ENCODE peak calls at places on chromosomes 2 and 18, in six cellular contexts. S is neuronal stem cell, U is H9, G is H1, V is IMR-90, N is mesenchymal stem cell. J is an unnamed sample.

GRCh38 chr2:8125741-8126691 is 555.8 kb upstream of the ID2 start:
- DNase-seq in V (peak), S (no peak), G (no peak), U (no peak), N (peak), J (peak)

GRCh38 chr2:234279646-234280045 is 217.2 kb downstream of the ARL4C start:
- DNase-seq in N (no peak), U (no peak), S (no peak), G (no peak), V (no peak), J (peak)

GRCh38 chr2:151882786-151883445 is 54.7 kb upstream of the ARL5A start:
- DNase-seq in G (no peak), U (no peak), V (no peak), N (no peak), S (no peak), J (no peak)

GRCh38 chr18:22503803-22504202 is 86.1 kb upstream of the CTAGE1 start:
- DNase-seq in V (peak), N (peak), U (no peak), S (no peak), G (no peak), J (no peak)

GRCh38 chr2:162333968-162334367 is 10.0 kb upstream of the GCA start:
- DNase-seq in V (peak), U (peak), N (peak), S (no peak), G (no peak), J (peak)

GRCh38 chr2:2455151-2455550 is 124.1 kb upstream of the MYT1L start:
- DNase-seq in V (peak), G (no peak), N (no peak), U (no peak), S (no peak), J (no peak)

GRCh38 chr2:174929786-174930185 is 75.4 kb downstream of the CHN1 start:
- DNase-seq in S (no peak), N (no peak), V (no peak), U (no peak), G (no peak), J (peak)

GRCh38 chr18:9474103-9474982 is 970 bp upstream of the RALBP1 start:
- DNase-seq in S (no peak), G (no peak), V (peak), U (peak), N (peak), J (peak)

GRCh38 chr2:238651306-238652052 is 196.4 kb upstream of the TWIST2 start:
- DNase-seq in S (no peak), N (no peak), G (no peak), V (no peak), U (no peak), J (no peak)

GRCh38 chr18:51537487-51537886 is 340.0 kb upstream of the MEX3C start:
- DNase-seq in V (no peak), N (peak), U (peak), S (peak), G (peak), J (peak)

GRCh38 chr18:55229682-55230081 is 270.4 kb upstream of the CCDC68 start:
- DNase-seq in S (no peak), G (no peak), V (no peak), N (no peak), U (no peak), J (no peak)

DNA sequence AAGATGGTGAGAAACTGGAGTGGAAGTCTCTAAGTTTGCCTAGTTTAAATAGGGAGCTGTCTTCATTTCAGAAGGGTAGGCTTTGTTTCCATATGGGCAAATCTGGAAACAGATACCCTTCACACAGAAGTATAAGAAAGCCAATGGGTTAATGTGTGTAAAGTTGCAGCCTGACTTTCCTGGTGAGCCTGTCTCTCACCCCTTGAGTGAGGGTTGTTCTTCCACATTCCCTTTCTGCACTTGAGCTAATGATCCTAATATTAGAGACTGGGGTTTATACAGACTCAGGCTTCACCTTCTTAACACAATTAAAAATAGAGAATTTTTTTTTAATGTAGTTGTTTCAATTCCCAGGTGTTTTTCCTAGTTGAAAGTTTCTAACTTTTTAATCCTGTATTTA is 108.6 kb upstream of the EML6 start:
- DNase-seq in U (no peak), S (no peak), V (no peak), N (no peak), G (no peak), J (no peak)
- H3K9ac ChIP-seq in U (no peak), S (no peak), V (no peak), N (no peak), G (no peak), J (no peak)

GRCh38 chr2:240134956-240135520 is 1.1 kb downstream of the COPS9 start:
- DNase-seq in N (no peak), G (no peak), U (peak), V (no peak), S (no peak), J (no peak)

GRCh38 chr2:240136671-240137292 is 677 bp upstream of the COPS9 start:
- DNase-seq in G (no peak), N (no peak), U (peak), S (no peak), V (no peak), J (no peak)

GRCh38 chr2:240137596-240138274 is 1.6 kb upstream of the COPS9 start:
- DNase-seq in G (no peak), U (peak), N (no peak), S (no peak), V (no peak), J (no peak)

GRCh38 chr2:240135706-240136012 is 446 bp downstream of the COPS9 start:
- DNase-seq in U (no peak), V (no peak), G (no peak), S (no peak), N (no peak), J (no peak)

GRCh38 chr2:240136013-240136670 is at the start of gene COPS9:
- DNase-seq in U (peak), G (no peak), V (peak), S (peak), N (peak), J (peak)
- H4K91ac ChIP-seq in U (no peak), G (peak), V (peak), S (no peak), N (peak), J (peak)

DNA sequence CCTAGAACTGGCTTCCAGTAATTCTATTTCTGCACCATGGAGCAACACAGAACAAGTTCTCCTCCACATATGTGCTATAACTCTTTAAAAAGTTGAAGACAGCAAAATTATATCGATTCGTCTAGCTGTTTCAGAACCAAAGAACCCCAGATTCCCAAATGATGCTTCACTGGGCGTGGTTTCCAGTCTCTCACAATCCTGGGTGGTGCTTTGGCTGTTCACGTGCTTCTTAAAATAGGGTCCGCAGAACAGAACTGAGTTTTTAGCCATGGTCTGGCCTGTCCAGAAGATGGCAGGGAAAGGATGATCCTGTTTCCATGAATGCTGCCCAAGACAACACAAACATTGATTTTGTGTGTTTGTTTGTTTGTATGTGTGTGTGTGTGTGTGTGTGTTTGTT is 37.6 kb upstream of the PARD3B start:
- DNase-seq in N (no peak), S (no peak), V (no peak), G (no peak), U (no peak), J (no peak)
- H3K14ac ChIP-seq in N (no peak), S (no peak), V (no peak), G (no peak), U (no peak), J (no peak)

DNA sequence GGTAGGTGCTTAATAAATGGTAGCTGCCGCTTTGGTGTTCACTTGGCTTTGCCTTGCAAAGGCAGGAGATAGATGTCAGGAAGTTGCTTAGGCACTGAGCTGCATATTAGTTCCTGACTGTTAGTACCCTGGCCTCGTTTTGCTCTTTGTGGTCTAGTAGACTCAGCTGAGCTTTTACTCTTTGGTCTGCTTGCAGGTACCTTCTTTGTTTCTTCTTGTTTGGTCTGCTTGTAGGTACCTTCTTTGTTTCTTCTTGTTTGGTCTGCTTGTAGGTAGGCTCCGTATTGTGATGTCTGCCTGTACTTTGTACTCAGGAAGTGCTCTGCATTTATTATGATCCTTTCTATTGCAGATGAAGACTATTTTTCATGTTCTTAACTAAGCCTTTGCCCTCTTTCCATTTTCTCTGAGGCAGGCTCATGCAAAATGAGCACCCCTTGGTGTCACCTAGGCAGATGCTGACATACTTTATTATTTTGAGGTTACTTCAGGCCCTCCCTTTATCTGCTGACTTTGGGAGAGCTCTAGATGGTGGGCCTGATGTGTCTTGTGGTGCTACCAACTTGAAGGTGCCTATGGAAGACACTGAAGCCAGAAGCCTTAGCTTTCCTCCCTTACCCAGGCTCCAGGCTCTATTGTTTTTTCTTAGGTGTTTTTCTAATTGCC is 6.0 kb downstream of the RPIA start:
- DNase-seq in V (no peak), U (no peak), N (no peak), S (no peak), G (no peak), J (no peak)
- H3K9ac ChIP-seq in V (no peak), U (no peak), N (no peak), S (no peak), G (no peak), J (no peak)

GRCh38 chr18:71799016-71799673 is 745.0 kb downstream of the CBLN2 start:
- DNase-seq in N (no peak), G (no peak), S (no peak), V (peak), U (no peak), J (no peak)

GRCh38 chr18:71797554-71797953 is 746.6 kb downstream of the CBLN2 start:
- DNase-seq in U (no peak), V (no peak), N (no peak), S (no peak), G (no peak), J (no peak)
- H4K91ac ChIP-seq in U (no peak), V (no peak), N (no peak), S (no peak), G (no peak), J (no peak)

DNA sequence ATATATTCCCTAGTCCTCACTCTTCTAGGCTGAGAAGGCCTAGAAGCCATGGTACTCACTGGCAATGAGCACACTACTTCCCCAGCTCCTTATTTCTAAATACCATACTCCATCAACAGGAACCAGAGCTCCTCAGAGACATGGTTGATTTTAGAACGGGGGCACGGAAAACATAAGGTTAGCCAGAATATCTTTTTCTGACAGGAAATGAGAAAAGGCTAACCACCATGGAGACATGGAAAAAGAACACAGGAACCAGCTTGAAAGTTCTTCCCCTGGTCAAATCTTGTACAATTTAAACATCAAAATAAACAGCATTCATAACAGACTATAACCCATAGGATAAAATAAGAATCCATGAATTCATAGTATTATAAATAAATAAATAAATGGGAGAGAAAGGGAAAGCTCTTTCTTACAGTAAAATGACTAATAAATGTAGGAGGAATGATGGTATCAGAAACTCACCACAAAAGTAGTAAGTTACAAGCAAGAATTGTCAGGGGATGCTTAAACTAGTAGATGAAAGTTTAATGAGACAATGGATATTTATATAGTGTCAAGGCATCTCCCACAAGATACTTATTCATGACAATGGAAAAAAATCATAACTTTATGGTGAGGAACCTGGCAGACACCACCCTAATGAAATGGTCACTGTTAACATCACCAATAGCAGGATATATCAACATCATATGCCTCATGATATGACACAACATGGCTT is 20.6 kb upstream of the GCC2 start:
- DNase-seq in G (no peak), N (no peak), V (no peak), S (no peak), U (no peak), J (no peak)
- H3K14ac ChIP-seq in G (no peak), N (no peak), V (peak), S (no peak), U (no peak), J (no peak)

GRCh38 chr2:36367497-36368353 is 12.1 kb downstream of the CRIM1 start:
- DNase-seq in G (no peak), S (no peak), N (no peak), U (no peak), V (no peak), J (peak)
- H3K9ac ChIP-seq in G (no peak), S (peak), N (no peak), U (peak), V (no peak), J (no peak)